ENCODE peak calls at places on chromosomes 2 and 18, in six cellular contexts. One of them, this sample, is unnamed.

GRCh38 chr2:44495035-44495434 is 133.3 kb downstream of the CAMKMT start:
- DNase-seq in ureter: no peak
- DNase-seq in stimulated activated CD8-positive, alpha-beta memory T cell treated with anti-CD3 and anti-CD28 coated beads, Interleukin-7, amount 100 ng/mL, for 1 hour: no peak
- DNase-seq in GF-D8: no peak
- DNase-seq in B cell: no peak
- DNase-seq in GM23248: no peak
- DNase-seq in this sample: no peak

GRCh38 chr18:3458952-3459853 is 9.2 kb downstream of the TGIF1 start:
- DNase-seq in B cell: no peak
- DNase-seq in stimulated activated CD8-positive, alpha-beta memory T cell treated with anti-CD3 and anti-CD28 coated beads, Interleukin-7, amount 100 ng/mL, for 1 hour: no peak
- DNase-seq in GF-D8: no peak
- DNase-seq in GM23248: peak; percentile 83
- DNase-seq in ureter: no peak
- DNase-seq in this sample: no peak

GRCh38 chr18:9120796-9121195 is 15.8 kb upstream of the ANKRD12 start:
- DNase-seq in B cell: peak; percentile 40
- DNase-seq in GM23248: no peak
- DNase-seq in GF-D8: no peak
- DNase-seq in stimulated activated CD8-positive, alpha-beta memory T cell treated with anti-CD3 and anti-CD28 coated beads, Interleukin-7, amount 100 ng/mL, for 1 hour: no peak
- DNase-seq in ureter: no peak
- DNase-seq in this sample: no peak

GRCh38 chr2:71554706-71555056 is 101.3 kb downstream of the DYSF start:
- DNase-seq in stimulated activated CD8-positive, alpha-beta memory T cell treated with anti-CD3 and anti-CD28 coated beads, Interleukin-7, amount 100 ng/mL, for 1 hour: no peak
- DNase-seq in GF-D8: no peak
- DNase-seq in B cell: no peak
- DNase-seq in ureter: no peak
- DNase-seq in GM23248: no peak
- DNase-seq in this sample: no peak

GRCh38 chr2:238060096-238060541 is 682 bp upstream of the SCLY start:
- DNase-seq in stimulated activated CD8-positive, alpha-beta memory T cell treated with anti-CD3 and anti-CD28 coated beads, Interleukin-7, amount 100 ng/mL, for 1 hour: no peak
- DNase-seq in B cell: no peak
- DNase-seq in GM23248: no peak
- DNase-seq in ureter: no peak
- DNase-seq in GF-D8: no peak
- DNase-seq in this sample: no peak

GRCh38 chr18:12973562-12974213 is 17.5 kb upstream of the CEP192 start:
- DNase-seq in GF-D8: no peak
- DNase-seq in stimulated activated CD8-positive, alpha-beta memory T cell treated with anti-CD3 and anti-CD28 coated beads, Interleukin-7, amount 100 ng/mL, for 1 hour: no peak
- DNase-seq in GM23248: peak; percentile 8
- DNase-seq in ureter: no peak
- DNase-seq in B cell: no peak
- DNase-seq in this sample: no peak

GRCh38 chr2:168029071-168029470 is 218.3 kb downstream of the STK39 start:
- DNase-seq in ureter: no peak
- DNase-seq in B cell: no peak
- DNase-seq in GM23248: no peak
- DNase-seq in GF-D8: no peak
- DNase-seq in stimulated activated CD8-positive, alpha-beta memory T cell treated with anti-CD3 and anti-CD28 coated beads, Interleukin-7, amount 100 ng/mL, for 1 hour: no peak
- DNase-seq in this sample: no peak

GRCh38 chr2:8743261-8743660 is 61.4 kb downstream of the ID2 start:
- DNase-seq in stimulated activated CD8-positive, alpha-beta memory T cell treated with anti-CD3 and anti-CD28 coated beads, Interleukin-7, amount 100 ng/mL, for 1 hour: no peak
- DNase-seq in B cell: no peak
- DNase-seq in ureter: no peak
- DNase-seq in GF-D8: no peak
- DNase-seq in GM23248: peak; percentile 26
- DNase-seq in this sample: no peak

GRCh38 chr2:205706769-205707375 is 24.6 kb downstream of the NRP2 start:
- DNase-seq in stimulated activated CD8-positive, alpha-beta memory T cell treated with anti-CD3 and anti-CD28 coated beads, Interleukin-7, amount 100 ng/mL, for 1 hour: no peak
- DNase-seq in ureter: peak; percentile 78
- DNase-seq in GF-D8: no peak
- DNase-seq in B cell: peak; percentile 77
- DNase-seq in GM23248: peak; percentile 91
- DNase-seq in this sample: no peak

GRCh38 chr2:109481196-109481555 is 132.6 kb downstream of the SEPTIN10 start:
- DNase-seq in ureter: no peak
- DNase-seq in GF-D8: no peak
- DNase-seq in stimulated activated CD8-positive, alpha-beta memory T cell treated with anti-CD3 and anti-CD28 coated beads, Interleukin-7, amount 100 ng/mL, for 1 hour: no peak
- DNase-seq in B cell: no peak
- DNase-seq in GM23248: no peak
- DNase-seq in this sample: no peak

GRCh38 chr2:178449700-178450573 is 1.0 kb downstream of the PRKRA start:
- DNase-seq in ureter: no peak
- DNase-seq in GF-D8: no peak
- DNase-seq in GM23248: peak; percentile 40
- DNase-seq in stimulated activated CD8-positive, alpha-beta memory T cell treated with anti-CD3 and anti-CD28 coated beads, Interleukin-7, amount 100 ng/mL, for 1 hour: no peak
- DNase-seq in B cell: peak; percentile 87
- DNase-seq in this sample: no peak

GRCh38 chr2:344811-345210 is 56.9 kb upstream of the ALKAL2 start:
- DNase-seq in GF-D8: no peak
- DNase-seq in B cell: no peak
- DNase-seq in GM23248: no peak
- DNase-seq in stimulated activated CD8-positive, alpha-beta memory T cell treated with anti-CD3 and anti-CD28 coated beads, Interleukin-7, amount 100 ng/mL, for 1 hour: no peak
- DNase-seq in ureter: no peak
- DNase-seq in this sample: no peak

GRCh38 chr18:23215294-23215693 is 80.0 kb downstream of the CABLES1 start:
- DNase-seq in ureter: no peak
- DNase-seq in stimulated activated CD8-positive, alpha-beta memory T cell treated with anti-CD3 and anti-CD28 coated beads, Interleukin-7, amount 100 ng/mL, for 1 hour: no peak
- DNase-seq in GF-D8: no peak
- DNase-seq in GM23248: no peak
- DNase-seq in B cell: no peak
- DNase-seq in this sample: no peak

GRCh38 chr2:20589975-20590703 is 60.8 kb downstream of the HS1BP3 start:
- DNase-seq in B cell: no peak
- DNase-seq in GF-D8: no peak
- DNase-seq in GM23248: peak; percentile 78
- DNase-seq in ureter: no peak
- DNase-seq in stimulated activated CD8-positive, alpha-beta memory T cell treated with anti-CD3 and anti-CD28 coated beads, Interleukin-7, amount 100 ng/mL, for 1 hour: no peak
- DNase-seq in this sample: no peak

GRCh38 chr2:38682008-38682575 is 16.2 kb downstream of the GALM start:
- DNase-seq in stimulated activated CD8-positive, alpha-beta memory T cell treated with anti-CD3 and anti-CD28 coated beads, Interleukin-7, amount 100 ng/mL, for 1 hour: no peak
- DNase-seq in ureter: no peak
- DNase-seq in GF-D8: no peak
- DNase-seq in B cell: no peak
- DNase-seq in GM23248: no peak
- DNase-seq in this sample: no peak

GRCh38 chr18:40852406-40852805 is 1102.6 kb upstream of the PIK3C3 start:
- DNase-seq in stimulated activated CD8-positive, alpha-beta memory T cell treated with anti-CD3 and anti-CD28 coated beads, Interleukin-7, amount 100 ng/mL, for 1 hour: no peak
- DNase-seq in GM23248: no peak
- DNase-seq in GF-D8: no peak
- DNase-seq in B cell: no peak
- DNase-seq in ureter: no peak
- DNase-seq in this sample: no peak

GRCh38 chr2:64913357-64913869 is 75.8 kb upstream of the SLC1A4 start:
- DNase-seq in ureter: no peak
- DNase-seq in GM23248: no peak
- DNase-seq in GF-D8: peak; percentile 1
- DNase-seq in B cell: peak; percentile 39
- DNase-seq in stimulated activated CD8-positive, alpha-beta memory T cell treated with anti-CD3 and anti-CD28 coated beads, Interleukin-7, amount 100 ng/mL, for 1 hour: no peak
- DNase-seq in this sample: peak; percentile 16

GRCh38 chr2:201953386-201953785 is 80.3 kb upstream of the FZD7 start:
- DNase-seq in GM23248: no peak
- DNase-seq in GF-D8: no peak
- DNase-seq in B cell: no peak
- DNase-seq in ureter: no peak
- DNase-seq in stimulated activated CD8-positive, alpha-beta memory T cell treated with anti-CD3 and anti-CD28 coated beads, Interleukin-7, amount 100 ng/mL, for 1 hour: no peak
- DNase-seq in this sample: no peak

GRCh38 chr18:48922801-48923730 is 27.7 kb downstream of the SMAD7 start:
- DNase-seq in GM23248: peak; percentile 96
- DNase-seq in B cell: no peak
- DNase-seq in stimulated activated CD8-positive, alpha-beta memory T cell treated with anti-CD3 and anti-CD28 coated beads, Interleukin-7, amount 100 ng/mL, for 1 hour: no peak
- DNase-seq in GF-D8: peak; percentile 57
- DNase-seq in ureter: peak; percentile 85
- DNase-seq in this sample: peak; percentile 53